ENCODE peak calls at places on chromosomes 6 and 20, in six cellular contexts. F is aorta; I is NCI-H2171 treated with DMSO at 0.1 percent for 48 hours; N is activated naive CD4-positive, alpha-beta T cell; K is iPS-NIHi11; M is HEK293T. Z is an unnamed sample.

GRCh38 chr20:58086763-58087566 is 141.5 kb downstream of the ANKRD60 start:
- DNase-seq in F (no peak), I (peak; percentile 57), N (no peak), K (peak; percentile 81), M (peak; percentile 72), Z (no peak)

GRCh38 chr6:137122612-137123011 is 50.8 kb downstream of the IL22RA2 start:
- DNase-seq in F (no peak), I (no peak), N (no peak), K (no peak), M (no peak), Z (no peak)

GRCh38 chr6:163533443-163533842 is 118.9 kb downstream of the QKI start:
- DNase-seq in F (no peak), I (peak; percentile 85), N (no peak), K (no peak), M (no peak), Z (no peak)

GRCh38 chr6:43768983-43769525 is 957 bp upstream of the VEGFA start:
- DNase-seq in F (peak; percentile 92), I (peak; percentile 62), N (no peak), K (no peak), M (no peak), Z (no peak)

GRCh38 chr20:9617062-9617461 is 102.7 kb downstream of the LAMP5 start:
- DNase-seq in F (peak; percentile 60), I (peak; percentile 89), N (no peak), K (peak; percentile 56), M (peak; percentile 50), Z (peak; percentile 21)

GRCh38 chr20:45937765-45938164 is 3.3 kb downstream of the PCIF1 start:
- DNase-seq in F (no peak), I (no peak), N (no peak), K (no peak), M (no peak), Z (peak; percentile 39)

GRCh38 chr6:154219250-154219649 is 137.4 kb downstream of the IPCEF1 start:
- DNase-seq in F (no peak), I (no peak), N (no peak), K (no peak), M (no peak), Z (no peak)

GRCh38 chr20:17655865-17656489 is 26.1 kb downstream of the RRBP1 start:
- DNase-seq in F (no peak), I (no peak), N (no peak), K (no peak), M (no peak), Z (no peak)

Z was measured in naive thymus-derived CD8-positive, alpha-beta T cell.